ENCODE peak calls at places on chromosome 12, in ten cellular contexts. J is CD8-positive, alpha-beta T cell; F is CD8-positive, alpha-beta memory T cell; C is neural progenitor cell; X is psoas muscle; V is stomach; T is A549; O is IMR-90; P is aorta; U is upper lobe of right lung. K is an unnamed sample.

GRCh38 chr12:14111230-14111865 is 129.9 kb upstream of the GRIN2B start:
- DNase-seq in J (no peak), F (no peak), C (peak; percentile 51), X (no peak), V (no peak), T (peak; percentile 39), O (no peak), P (no peak), U (no peak), K (no peak)

GRCh38 chr12:42790761-42791151 is 201.2 kb upstream of the PRICKLE1 start:
- DNase-seq in J (no peak), F (no peak), C (no peak), X (no peak), V (no peak), T (peak; percentile 53), O (peak; percentile 83), P (no peak), U (no peak), K (no peak)

GRCh38 chr12:59600174-59600573 is 4.3 kb downstream of the SLC16A7 start:
- DNase-seq in J (no peak), F (no peak), C (no peak), X (no peak), V (no peak), T (no peak), O (peak; percentile 8), P (no peak), U (no peak), K (no peak)

GRCh38 chr12:115517913-115518312 is 759.6 kb downstream of the MED13L start:
- DNase-seq in J (no peak), F (no peak), C (no peak), X (no peak), V (no peak), T (no peak), O (no peak), P (no peak), U (no peak), K (no peak)

GRCh38 chr12:105053116-105053572 is 31.1 kb downstream of the ALDH1L2 start:
- DNase-seq in J (peak; percentile 65), F (peak; percentile 52), C (peak; percentile 85), X (peak; percentile 63), V (peak; percentile 86), T (peak; percentile 83), O (peak; percentile 79), P (peak; percentile 75), U (peak; percentile 68), K (no peak)

GRCh38 chr12:109671482-109671881 is 42.1 kb upstream of the FAM222A start:
- DNase-seq in J (no peak), F (no peak), C (no peak), X (no peak), V (no peak), T (peak; percentile 41), O (no peak), P (no peak), U (no peak), K (no peak)

GRCh38 chr12:60487284-60487683 is 891.5 kb downstream of the SLC16A7 start:
- DNase-seq in J (no peak), F (no peak), C (no peak), X (no peak), V (no peak), T (no peak), O (no peak), P (no peak), U (no peak), K (no peak)

GRCh38 chr12:83826112-83826511 is 1086.5 kb downstream of the SLC6A15 start:
- DNase-seq in J (no peak), F (no peak), C (peak; percentile 55), X (no peak), V (peak; percentile 35), T (peak; percentile 46), O (peak; percentile 28), P (no peak), U (no peak), K (no peak)

GRCh38 chr12:18723752-18724151 is 14.1 kb downstream of the PLCZ1 start:
- DNase-seq in J (no peak), F (no peak), C (no peak), X (no peak), V (no peak), T (peak; percentile 55), O (peak; percentile 93), P (no peak), U (no peak), K (no peak)

GRCh38 chr12:26188132-26188531 is 7.2 kb upstream of the SSPN start:
- DNase-seq in J (no peak), F (no peak), C (no peak), X (no peak), V (no peak), T (no peak), O (peak; percentile 87), P (no peak), U (no peak), K (no peak)

GRCh38 chr12:123132951-123133619 is 17.8 kb downstream of the PITPNM2 start:
- DNase-seq in J (no peak), F (no peak), C (no peak), X (no peak), V (no peak), T (no peak), O (no peak), P (no peak), U (no peak), K (no peak)

GRCh38 chr12:123094349-123095073 is 56.4 kb downstream of the PITPNM2 start:
- DNase-seq in J (no peak), F (no peak), C (no peak), X (peak; percentile 62), V (peak; percentile 34), T (peak; percentile 76), O (peak; percentile 88), P (peak; percentile 74), U (no peak), K (no peak)

GRCh38 chr12:95218852-95219171 is 1.2 kb downstream of the VEZT start:
- DNase-seq in J (no peak), F (peak; percentile 8), C (peak; percentile 15), X (no peak), V (no peak), T (peak; percentile 51), O (no peak), P (no peak), U (no peak), K (no peak)

GRCh38 chr12:122040579-122041386 is 19.1 kb downstream of the BCL7A start:
- DNase-seq in J (no peak), F (no peak), C (no peak), X (no peak), V (peak; percentile 52), T (peak; percentile 95), O (no peak), P (no peak), U (peak; percentile 76), K (peak; percentile 74)

GRCh38 chr12:73547421-73547820 is 990.2 kb upstream of the ATXN7L3B start:
- DNase-seq in J (no peak), F (no peak), C (no peak), X (no peak), V (no peak), T (no peak), O (no peak), P (no peak), U (no peak), K (no peak)

GRCh38 chr12:7729683-7730195 is 17.4 kb downstream of the CLEC4C start:
- DNase-seq in J (no peak), F (no peak), C (no peak), X (no peak), V (no peak), T (no peak), O (no peak), P (no peak), U (no peak), K (no peak)

GRCh38 chr12:109831365-109831764 is 1.8 kb downstream of the TRPV4 start:
- DNase-seq in J (no peak), F (no peak), C (no peak), X (no peak), V (no peak), T (no peak), O (no peak), P (no peak), U (no peak), K (no peak)

DNA sequence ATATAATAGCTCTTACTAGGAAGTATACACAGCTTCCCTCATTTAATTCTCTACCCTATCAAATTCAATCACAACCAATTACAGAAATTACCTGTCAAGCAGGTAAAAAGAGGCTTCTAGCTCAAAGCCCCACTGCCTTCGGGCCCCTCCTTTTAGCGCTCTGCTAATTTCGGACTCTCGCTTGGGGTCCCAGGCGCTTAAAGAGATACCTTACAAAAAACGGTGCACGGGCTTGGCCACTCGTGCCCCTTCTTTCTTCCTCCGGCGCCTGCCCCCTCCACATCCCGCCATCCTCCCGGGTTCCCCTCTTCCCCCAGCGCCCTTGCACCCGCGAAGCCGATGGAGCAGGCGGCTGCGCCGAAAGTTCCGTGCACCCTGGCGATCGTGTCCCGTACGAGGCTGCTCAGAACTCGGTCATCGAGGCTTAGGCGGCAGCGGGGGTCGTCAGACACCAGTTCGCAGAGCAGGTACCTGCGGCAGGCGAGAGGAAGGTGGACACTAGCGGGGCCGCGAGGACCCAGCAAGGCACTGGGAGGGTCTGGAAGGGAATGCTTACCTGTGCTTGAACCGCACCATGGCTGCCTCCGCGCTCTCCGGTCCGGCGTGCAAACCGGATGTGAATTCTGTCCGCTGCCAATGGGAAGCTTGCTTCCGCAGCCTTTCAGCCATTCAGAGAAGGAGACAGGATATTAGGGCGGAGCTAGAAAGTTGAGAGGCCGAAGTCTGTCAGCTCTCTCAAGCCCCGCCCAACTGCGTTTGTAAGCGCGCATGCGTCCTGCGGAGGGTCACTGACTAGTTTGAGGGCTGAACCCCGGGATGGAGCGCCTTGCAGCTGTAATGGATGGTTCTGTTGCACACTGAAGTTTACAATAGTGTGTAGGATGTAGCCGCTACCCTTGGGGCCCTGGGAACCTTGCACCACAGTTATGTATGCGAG is at the start of gene POP5:
- DNase-seq in J (peak; percentile 87), F (peak; percentile 89), C (peak; percentile 100), X (peak; percentile 96), V (peak; percentile 98), T (peak; percentile 98), O (peak; percentile 96), P (peak; percentile 97), U (peak; percentile 97), K (peak; percentile 99)
- H3K27ac ChIP-seq in J (peak within 1 kb of the TSS; percentile 71), F (peak within 1 kb of the TSS; percentile 75), C (no peak within 1 kb of the TSS), X (peak within 1 kb of the TSS; percentile 84), V (peak within 1 kb of the TSS; percentile 85), T (peak within 1 kb of the TSS; percentile 85), O (peak within 1 kb of the TSS; percentile 62), P (peak within 1 kb of the TSS; percentile 30), U (peak within 1 kb of the TSS; percentile 71), K (peak within 1 kb of the TSS; percentile 79)

GRCh38 chr12:11702959-11703358 is 53.5 kb downstream of the ETV6 start:
- DNase-seq in J (no peak), F (no peak), C (no peak), X (no peak), V (no peak), T (no peak), O (no peak), P (no peak), U (no peak), K (no peak)
- H3K4me1 ChIP-seq in J (no peaks in the 10 kb centered on the region), F (no peaks in the 10 kb centered on the region), C (peaks cover 22% of the 10 kb centered on the region), X (peaks cover 38% of the 10 kb centered on the region), V (peaks cover 48% of the 10 kb centered on the region), T (peaks cover 13% of the 10 kb centered on the region), O (peaks cover 22% of the 10 kb centered on the region), P (peaks cover 22% of the 10 kb centered on the region), U (peaks cover 21% of the 10 kb centered on the region), K (peaks cover 17% of the 10 kb centered on the region)

GRCh38 chr12:10243803-10244520 is 31.3 kb downstream of the GABARAPL1 start:
- DNase-seq in J (peak; percentile 11), F (no peak), C (no peak), X (no peak), V (no peak), T (no peak), O (no peak), P (no peak), U (no peak), K (no peak)
- H3K4me3 ChIP-seq in J (no peak overlapping the region), F (peak overlapping the region; percentile 49), C (no peak overlapping the region), X (no peak overlapping the region), V (no peak overlapping the region), T (no peak overlapping the region), O (no peak overlapping the region), P (no peak overlapping the region), U (peak overlapping the region; percentile 9), K (no peak overlapping the region)

GRCh38 chr12:3214508-3215365 is 137.6 kb downstream of the TSPAN9 start:
- DNase-seq in J (no peak), F (no peak), C (peak; percentile 85), X (no peak), V (no peak), T (no peak), O (no peak), P (no peak), U (no peak), K (peak; percentile 48)
- H3K27ac ChIP-seq in J (no peak overlapping the region), F (no peak overlapping the region), C (no peak overlapping the region), X (no peak overlapping the region), V (no peak overlapping the region), T (no peak overlapping the region), O (no peak overlapping the region), P (no peak overlapping the region), U (no peak overlapping the region), K (no peak overlapping the region)